ENCODE peak calls at places on chromosomes 16 and 17, in six cellular contexts. One of them, this sample, is unnamed.

GRCh38 chr16:72989203-72989991 is 58.5 kb downstream of the ZFHX3 start:
- DNase-seq in body of pancreas: peak
- DNase-seq in A549: no peak
- DNase-seq in stimulated activated naive CD8-positive, alpha-beta T cell treated with anti-CD3 and anti-CD28 coated beads, Interleukin-15, amount 100 ng/mL, for 72 hours: no peak
- DNase-seq in HS-5: peak
- DNase-seq in germinal center: no peak
- DNase-seq in this sample: peak

GRCh38 chr17:4949321-4950074 is 1.2 kb upstream of the PFN1 start:
- DNase-seq in body of pancreas: peak
- DNase-seq in A549: peak
- DNase-seq in stimulated activated naive CD8-positive, alpha-beta T cell treated with anti-CD3 and anti-CD28 coated beads, Interleukin-15, amount 100 ng/mL, for 72 hours: peak
- DNase-seq in HS-5: no peak
- DNase-seq in germinal center: peak
- DNase-seq in this sample: peak

GRCh38 chr16:67092227-67092626 is 17.5 kb upstream of the PHAF1 start:
- DNase-seq in body of pancreas: no peak
- DNase-seq in A549: no peak
- DNase-seq in stimulated activated naive CD8-positive, alpha-beta T cell treated with anti-CD3 and anti-CD28 coated beads, Interleukin-15, amount 100 ng/mL, for 72 hours: no peak
- DNase-seq in HS-5: peak
- DNase-seq in germinal center: no peak
- DNase-seq in this sample: no peak

GRCh38 chr16:11396241-11397048 is 51.2 kb downstream of the RMI2 start:
- DNase-seq in body of pancreas: peak
- DNase-seq in A549: peak
- DNase-seq in stimulated activated naive CD8-positive, alpha-beta T cell treated with anti-CD3 and anti-CD28 coated beads, Interleukin-15, amount 100 ng/mL, for 72 hours: peak
- DNase-seq in HS-5: no peak
- DNase-seq in germinal center: peak
- DNase-seq in this sample: peak

GRCh38 chr17:70181866-70182265 is 12.5 kb downstream of the KCNJ2 start:
- DNase-seq in body of pancreas: no peak
- DNase-seq in A549: no peak
- DNase-seq in stimulated activated naive CD8-positive, alpha-beta T cell treated with anti-CD3 and anti-CD28 coated beads, Interleukin-15, amount 100 ng/mL, for 72 hours: no peak
- DNase-seq in HS-5: no peak
- DNase-seq in germinal center: no peak
- DNase-seq in this sample: no peak

GRCh38 chr16:22321340-22322001 is 24.3 kb downstream of the POLR3E start:
- DNase-seq in body of pancreas: peak
- DNase-seq in A549: peak
- DNase-seq in stimulated activated naive CD8-positive, alpha-beta T cell treated with anti-CD3 and anti-CD28 coated beads, Interleukin-15, amount 100 ng/mL, for 72 hours: peak
- DNase-seq in HS-5: no peak
- DNase-seq in germinal center: peak
- DNase-seq in this sample: peak

GRCh38 chr17:49371178-49371834 is 9.3 kb upstream of the ZNF652 start:
- DNase-seq in body of pancreas: no peak
- DNase-seq in A549: no peak
- DNase-seq in stimulated activated naive CD8-positive, alpha-beta T cell treated with anti-CD3 and anti-CD28 coated beads, Interleukin-15, amount 100 ng/mL, for 72 hours: no peak
- DNase-seq in HS-5: no peak
- DNase-seq in germinal center: no peak
- DNase-seq in this sample: no peak

GRCh38 chr16:30724641-30725464 is 23.4 kb upstream of the PHKG2 start:
- DNase-seq in body of pancreas: peak
- DNase-seq in A549: no peak
- DNase-seq in stimulated activated naive CD8-positive, alpha-beta T cell treated with anti-CD3 and anti-CD28 coated beads, Interleukin-15, amount 100 ng/mL, for 72 hours: no peak
- DNase-seq in HS-5: no peak
- DNase-seq in germinal center: no peak
- DNase-seq in this sample: no peak

GRCh38 chr17:47982091-47982617 is 11.2 kb downstream of the CDK5RAP3 start:
- DNase-seq in body of pancreas: no peak
- DNase-seq in A549: no peak
- DNase-seq in stimulated activated naive CD8-positive, alpha-beta T cell treated with anti-CD3 and anti-CD28 coated beads, Interleukin-15, amount 100 ng/mL, for 72 hours: no peak
- DNase-seq in HS-5: no peak
- DNase-seq in germinal center: no peak
- DNase-seq in this sample: no peak

GRCh38 chr16:85139888-85140339 is 27.6 kb upstream of the CIBAR2 start:
- DNase-seq in body of pancreas: no peak
- DNase-seq in A549: no peak
- DNase-seq in stimulated activated naive CD8-positive, alpha-beta T cell treated with anti-CD3 and anti-CD28 coated beads, Interleukin-15, amount 100 ng/mL, for 72 hours: no peak
- DNase-seq in HS-5: no peak
- DNase-seq in germinal center: no peak
- DNase-seq in this sample: no peak

GRCh38 chr16:89315791-89316581 is 98.5 kb downstream of the ZNF778 start:
- DNase-seq in body of pancreas: peak
- DNase-seq in A549: peak
- DNase-seq in stimulated activated naive CD8-positive, alpha-beta T cell treated with anti-CD3 and anti-CD28 coated beads, Interleukin-15, amount 100 ng/mL, for 72 hours: peak
- DNase-seq in HS-5: peak
- DNase-seq in germinal center: peak
- DNase-seq in this sample: peak

GRCh38 chr17:50501054-50501453 is 7.2 kb upstream of the MYCBPAP start:
- DNase-seq in body of pancreas: peak
- DNase-seq in A549: peak
- DNase-seq in stimulated activated naive CD8-positive, alpha-beta T cell treated with anti-CD3 and anti-CD28 coated beads, Interleukin-15, amount 100 ng/mL, for 72 hours: no peak
- DNase-seq in HS-5: no peak
- DNase-seq in germinal center: no peak
- DNase-seq in this sample: no peak

GRCh38 chr16:56093055-56093454 is 98.2 kb upstream of the GNAO1 start:
- DNase-seq in body of pancreas: no peak
- DNase-seq in A549: no peak
- DNase-seq in stimulated activated naive CD8-positive, alpha-beta T cell treated with anti-CD3 and anti-CD28 coated beads, Interleukin-15, amount 100 ng/mL, for 72 hours: no peak
- DNase-seq in HS-5: no peak
- DNase-seq in germinal center: no peak
- DNase-seq in this sample: no peak

GRCh38 chr17:46108550-46109110 is 84.6 kb downstream of the KANSL1 start:
- DNase-seq in body of pancreas: no peak
- DNase-seq in A549: no peak
- DNase-seq in stimulated activated naive CD8-positive, alpha-beta T cell treated with anti-CD3 and anti-CD28 coated beads, Interleukin-15, amount 100 ng/mL, for 72 hours: no peak
- DNase-seq in HS-5: no peak
- DNase-seq in germinal center: no peak
- DNase-seq in this sample: no peak

GRCh38 chr17:40442392-40443195 is 656 bp upstream of the IGFBP4 start:
- DNase-seq in body of pancreas: peak
- DNase-seq in A549: peak
- DNase-seq in stimulated activated naive CD8-positive, alpha-beta T cell treated with anti-CD3 and anti-CD28 coated beads, Interleukin-15, amount 100 ng/mL, for 72 hours: no peak
- DNase-seq in HS-5: no peak
- DNase-seq in germinal center: no peak
- DNase-seq in this sample: peak

GRCh38 chr17:21119945-21120249 is 6.9 kb upstream of the DHRS7B start:
- DNase-seq in body of pancreas: no peak
- DNase-seq in A549: no peak
- DNase-seq in stimulated activated naive CD8-positive, alpha-beta T cell treated with anti-CD3 and anti-CD28 coated beads, Interleukin-15, amount 100 ng/mL, for 72 hours: no peak
- DNase-seq in HS-5: no peak
- DNase-seq in germinal center: no peak
- DNase-seq in this sample: no peak

GRCh38 chr16:56671706-56672105 is 2.1 kb downstream of the MT1H start:
- DNase-seq in body of pancreas: no peak
- DNase-seq in A549: no peak
- DNase-seq in stimulated activated naive CD8-positive, alpha-beta T cell treated with anti-CD3 and anti-CD28 coated beads, Interleukin-15, amount 100 ng/mL, for 72 hours: no peak
- DNase-seq in HS-5: no peak
- DNase-seq in germinal center: no peak
- DNase-seq in this sample: no peak